ENCODE peak calls at places on chromosomes 1 and 21, in seven cellular contexts. One of them, this sample, is unnamed.

GRCh38 chr1:174217787-174218574 is 58.7 kb downstream of the RABGAP1L start:
- DNase-seq in A549: peak; percentile 35
- DNase-seq in sigmoid colon: no peak
- DNase-seq in HepG2: peak; percentile 21
- DNase-seq in esophagus muscularis mucosa: no peak
- DNase-seq in tibial nerve: no peak
- DNase-seq in K562: peak; percentile 31
- DNase-seq in this sample: no peak

GRCh38 chr1:154765970-154766369 is 104.1 kb downstream of the KCNN3 start:
- DNase-seq in A549: peak; percentile 63
- DNase-seq in sigmoid colon: peak; percentile 46
- DNase-seq in HepG2: peak; percentile 35
- DNase-seq in esophagus muscularis mucosa: no peak
- DNase-seq in tibial nerve: no peak
- DNase-seq in K562: peak; percentile 57
- DNase-seq in this sample: peak; percentile 48

GRCh38 chr21:45528028-45528705 is 14.1 kb downstream of the SLC19A1 start:
- DNase-seq in A549: no peak
- DNase-seq in sigmoid colon: peak; percentile 35
- DNase-seq in HepG2: no peak
- DNase-seq in esophagus muscularis mucosa: no peak
- DNase-seq in tibial nerve: no peak
- DNase-seq in K562: no peak
- DNase-seq in this sample: peak; percentile 46

GRCh38 chr1:14321413-14321812 is 277.1 kb upstream of the KAZN start:
- DNase-seq in A549: no peak
- DNase-seq in sigmoid colon: no peak
- DNase-seq in HepG2: no peak
- DNase-seq in esophagus muscularis mucosa: no peak
- DNase-seq in tibial nerve: no peak
- DNase-seq in K562: no peak
- DNase-seq in this sample: no peak

GRCh38 chr1:246582301-246583055 is 16.2 kb downstream of the CNST start:
- DNase-seq in A549: no peak
- DNase-seq in sigmoid colon: no peak
- DNase-seq in HepG2: peak; percentile 51
- DNase-seq in esophagus muscularis mucosa: no peak
- DNase-seq in tibial nerve: no peak
- DNase-seq in K562: peak; percentile 65
- DNase-seq in this sample: no peak

GRCh38 chr1:105138445-105138821 is 1388.7 kb downstream of the AMY1C start:
- DNase-seq in A549: no peak
- DNase-seq in sigmoid colon: no peak
- DNase-seq in HepG2: peak; percentile 76
- DNase-seq in esophagus muscularis mucosa: no peak
- DNase-seq in tibial nerve: no peak
- DNase-seq in K562: no peak
- DNase-seq in this sample: no peak

GRCh38 chr1:145886390-145886789 is 724 bp upstream of the ANKRD35 start:
- DNase-seq in A549: no peak
- DNase-seq in sigmoid colon: no peak
- DNase-seq in HepG2: no peak
- DNase-seq in esophagus muscularis mucosa: no peak
- DNase-seq in tibial nerve: no peak
- DNase-seq in K562: no peak
- DNase-seq in this sample: no peak

GRCh38 chr1:65825736-65826135 is 33.0 kb downstream of the PDE4B start:
- DNase-seq in A549: no peak
- DNase-seq in sigmoid colon: no peak
- DNase-seq in HepG2: no peak
- DNase-seq in esophagus muscularis mucosa: no peak
- DNase-seq in tibial nerve: no peak
- DNase-seq in K562: no peak
- DNase-seq in this sample: no peak

GRCh38 chr1:233759665-233760064 is 144.8 kb upstream of the SLC35F3 start:
- DNase-seq in A549: no peak
- DNase-seq in sigmoid colon: no peak
- DNase-seq in HepG2: no peak
- DNase-seq in esophagus muscularis mucosa: no peak
- DNase-seq in tibial nerve: no peak
- DNase-seq in K562: no peak
- DNase-seq in this sample: no peak

GRCh38 chr1:43763497-43763973 is 56.2 kb downstream of the ST3GAL3 start:
- DNase-seq in A549: peak; percentile 79
- DNase-seq in sigmoid colon: peak; percentile 88
- DNase-seq in HepG2: peak; percentile 71
- DNase-seq in esophagus muscularis mucosa: peak; percentile 92
- DNase-seq in tibial nerve: peak; percentile 88
- DNase-seq in K562: peak; percentile 71
- DNase-seq in this sample: peak; percentile 75

GRCh38 chr1:15350151-15350550 is 59.5 kb upstream of the EFHD2 start:
- DNase-seq in A549: no peak
- DNase-seq in sigmoid colon: no peak
- DNase-seq in HepG2: no peak
- DNase-seq in esophagus muscularis mucosa: no peak
- DNase-seq in tibial nerve: no peak
- DNase-seq in K562: no peak
- DNase-seq in this sample: no peak

GRCh38 chr1:172269644-172270043 is 150.8 kb upstream of the C1orf105 start:
- DNase-seq in A549: peak; percentile 50
- DNase-seq in sigmoid colon: no peak
- DNase-seq in HepG2: peak; percentile 33
- DNase-seq in esophagus muscularis mucosa: no peak
- DNase-seq in tibial nerve: no peak
- DNase-seq in K562: no peak
- DNase-seq in this sample: no peak

GRCh38 chr1:164804366-164804765 is 245.4 kb downstream of the PBX1 start:
- DNase-seq in A549: no peak
- DNase-seq in sigmoid colon: no peak
- DNase-seq in HepG2: no peak
- DNase-seq in esophagus muscularis mucosa: no peak
- DNase-seq in tibial nerve: no peak
- DNase-seq in K562: no peak
- DNase-seq in this sample: no peak

GRCh38 chr1:116026626-116027025 is 50.3 kb downstream of the SLC22A15 start:
- DNase-seq in A549: no peak
- DNase-seq in sigmoid colon: no peak
- DNase-seq in HepG2: no peak
- DNase-seq in esophagus muscularis mucosa: no peak
- DNase-seq in tibial nerve: no peak
- DNase-seq in K562: no peak
- DNase-seq in this sample: no peak

GRCh38 chr1:116036255-116036654 is 59.9 kb downstream of the SLC22A15 start:
- DNase-seq in A549: no peak
- DNase-seq in sigmoid colon: no peak
- DNase-seq in HepG2: no peak
- DNase-seq in esophagus muscularis mucosa: no peak
- DNase-seq in tibial nerve: no peak
- DNase-seq in K562: no peak
- DNase-seq in this sample: no peak

GRCh38 chr1:116033322-116033721 is 57.0 kb downstream of the SLC22A15 start:
- DNase-seq in A549: no peak
- DNase-seq in sigmoid colon: no peak
- DNase-seq in HepG2: no peak
- DNase-seq in esophagus muscularis mucosa: no peak
- DNase-seq in tibial nerve: no peak
- DNase-seq in K562: no peak
- DNase-seq in this sample: no peak

GRCh38 chr1:116031299-116031698 is 55.0 kb downstream of the SLC22A15 start:
- DNase-seq in A549: no peak
- DNase-seq in sigmoid colon: no peak
- DNase-seq in HepG2: no peak
- DNase-seq in esophagus muscularis mucosa: no peak
- DNase-seq in tibial nerve: no peak
- DNase-seq in K562: no peak
- DNase-seq in this sample: no peak
- H3K4me3 ChIP-seq in A549: no peak overlapping the region
- H3K4me3 ChIP-seq in sigmoid colon: no peak overlapping the region
- H3K4me3 ChIP-seq in HepG2: no peak overlapping the region
- H3K4me3 ChIP-seq in esophagus muscularis mucosa: no peak overlapping the region
- H3K4me3 ChIP-seq in tibial nerve: no peak overlapping the region
- H3K4me3 ChIP-seq in K562: no peak overlapping the region
- H3K4me3 ChIP-seq in this sample: no peak overlapping the region

DNA sequence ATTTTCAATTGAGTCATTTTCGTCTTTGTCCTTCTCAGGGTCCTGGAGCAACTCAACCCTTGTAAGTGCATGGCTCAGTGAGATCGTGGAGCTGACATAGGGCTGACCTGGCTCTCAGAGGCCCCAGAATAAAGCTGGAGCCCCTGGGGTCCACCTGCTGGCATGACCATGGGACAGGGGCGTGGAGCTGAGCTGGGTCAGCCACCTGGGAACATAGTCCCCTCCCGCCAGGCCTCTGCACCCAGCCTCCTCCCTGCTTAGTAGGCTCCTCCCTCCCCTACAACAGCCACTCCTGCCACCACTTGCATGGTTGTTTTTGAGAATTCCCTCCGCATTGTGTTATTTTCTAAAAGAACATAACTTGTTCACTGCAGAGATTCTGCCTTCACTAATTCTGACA is 3.1 kb upstream of the RIPK4 start:
- DNase-seq in A549: no peak
- DNase-seq in sigmoid colon: no peak
- DNase-seq in HepG2: no peak
- DNase-seq in esophagus muscularis mucosa: no peak
- DNase-seq in tibial nerve: no peak
- DNase-seq in K562: no peak
- DNase-seq in this sample: no peak
- TF ChIP-seq EP300 in A549: no peak
- TF ChIP-seq EP300 in sigmoid colon: no peak
- TF ChIP-seq EP300 in HepG2: no peak
- TF ChIP-seq EP300 in esophagus muscularis mucosa: no peak
- TF ChIP-seq EP300 in tibial nerve: no peak
- TF ChIP-seq EP300 in K562: no peak
- TF ChIP-seq EP300 in this sample: no peak

GRCh38 chr1:214551052-214551435 is 358 bp downstream of the PTPN14 start:
- DNase-seq in A549: no peak
- DNase-seq in sigmoid colon: peak; percentile 81
- DNase-seq in HepG2: no peak
- DNase-seq in esophagus muscularis mucosa: peak; percentile 91
- DNase-seq in tibial nerve: peak; percentile 40
- DNase-seq in K562: no peak
- DNase-seq in this sample: peak; percentile 86

GRCh38 chr1:214551436-214552173 is at the start of gene PTPN14:
- DNase-seq in A549: peak; percentile 94
- DNase-seq in sigmoid colon: peak; percentile 95
- DNase-seq in HepG2: peak; percentile 82
- DNase-seq in esophagus muscularis mucosa: peak; percentile 95
- DNase-seq in tibial nerve: peak; percentile 57
- DNase-seq in K562: no peak
- DNase-seq in this sample: peak; percentile 89

GRCh38 chr1:214548988-214549387 is 2.4 kb downstream of the PTPN14 start:
- DNase-seq in A549: no peak
- DNase-seq in sigmoid colon: peak; percentile 72
- DNase-seq in HepG2: no peak
- DNase-seq in esophagus muscularis mucosa: peak; percentile 80
- DNase-seq in tibial nerve: peak; percentile 59
- DNase-seq in K562: no peak
- DNase-seq in this sample: no peak

GRCh38 chr1:214549604-214550338 is 1.6 kb downstream of the PTPN14 start:
- DNase-seq in A549: peak; percentile 39
- DNase-seq in sigmoid colon: no peak
- DNase-seq in HepG2: no peak
- DNase-seq in esophagus muscularis mucosa: peak; percentile 74
- DNase-seq in tibial nerve: no peak
- DNase-seq in K562: no peak
- DNase-seq in this sample: no peak

DNA sequence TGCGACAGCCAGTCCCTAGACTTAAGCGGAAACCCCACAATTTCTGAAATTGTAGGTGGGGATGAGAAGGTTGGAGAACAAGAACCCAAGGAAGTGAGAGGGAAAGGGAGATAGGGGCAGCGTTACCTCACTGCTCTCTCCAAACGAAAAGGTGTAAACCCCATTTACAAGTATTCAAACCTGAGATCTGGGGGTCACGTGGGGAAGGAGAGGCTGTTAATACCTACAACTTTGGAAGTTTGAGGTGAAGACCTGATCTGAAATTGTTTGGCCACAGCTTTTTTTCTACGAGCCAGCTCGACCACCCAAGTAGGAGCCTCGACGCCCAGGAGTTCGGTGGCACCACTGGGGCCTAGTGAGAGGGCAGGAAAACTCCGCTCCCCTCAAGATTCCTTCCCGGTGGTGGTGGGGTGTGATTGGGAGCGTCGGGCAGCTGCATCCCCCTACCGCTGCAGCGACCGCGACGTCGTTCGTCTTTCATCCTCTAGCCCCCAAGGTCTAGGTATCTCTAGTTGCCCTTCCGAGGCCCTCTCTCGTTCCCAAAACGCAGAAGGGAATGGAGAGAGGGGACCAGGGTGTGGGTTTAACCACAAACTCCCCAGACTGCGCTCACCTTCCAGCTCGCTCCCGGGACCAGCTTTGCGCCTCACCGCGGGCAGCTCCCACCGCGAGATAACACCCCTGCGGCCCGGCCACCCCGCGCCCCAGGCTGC is 907 bp downstream of the PTPN14 start:
- DNase-seq in A549: no peak
- DNase-seq in sigmoid colon: no peak
- DNase-seq in HepG2: no peak
- DNase-seq in esophagus muscularis mucosa: peak; percentile 90
- DNase-seq in tibial nerve: no peak
- DNase-seq in K562: no peak
- DNase-seq in this sample: no peak
- TF ChIP-seq CTCF in A549: no peak
- TF ChIP-seq CTCF in sigmoid colon: no peak
- TF ChIP-seq CTCF in HepG2: peak; percentile 6
- TF ChIP-seq CTCF in esophagus muscularis mucosa: no peak
- TF ChIP-seq CTCF in tibial nerve: no peak
- TF ChIP-seq CTCF in K562: no peak
- TF ChIP-seq CTCF in this sample: no peak

GRCh38 chr1:22143586-22144033 is 713 bp upstream of the WNT4 start:
- DNase-seq in A549: no peak
- DNase-seq in sigmoid colon: no peak
- DNase-seq in HepG2: no peak
- DNase-seq in esophagus muscularis mucosa: no peak
- DNase-seq in tibial nerve: no peak
- DNase-seq in K562: no peak
- DNase-seq in this sample: no peak
- H3K4me3 ChIP-seq in A549: peak overlapping the region; percentile 61
- H3K4me3 ChIP-seq in sigmoid colon: peak overlapping the region; percentile 16
- H3K4me3 ChIP-seq in HepG2: no peak overlapping the region
- H3K4me3 ChIP-seq in esophagus muscularis mucosa: peak overlapping the region; percentile 69
- H3K4me3 ChIP-seq in tibial nerve: peak overlapping the region; percentile 15
- H3K4me3 ChIP-seq in K562: no peak overlapping the region
- H3K4me3 ChIP-seq in this sample: peak overlapping the region; percentile 64

GRCh38 chr1:237814319-237814924 is 76.3 kb downstream of the ZP4 start:
- DNase-seq in A549: peak; percentile 31
- DNase-seq in sigmoid colon: no peak
- DNase-seq in HepG2: peak; percentile 5
- DNase-seq in esophagus muscularis mucosa: no peak
- DNase-seq in tibial nerve: no peak
- DNase-seq in K562: no peak
- DNase-seq in this sample: no peak
- TF ChIP-seq EP300 in A549: no peak
- TF ChIP-seq EP300 in sigmoid colon: no peak
- TF ChIP-seq EP300 in HepG2: no peak
- TF ChIP-seq EP300 in esophagus muscularis mucosa: no peak
- TF ChIP-seq EP300 in tibial nerve: no peak
- TF ChIP-seq EP300 in K562: no peak
- TF ChIP-seq EP300 in this sample: no peak